ENCODE peak calls at places on chromosomes 7 and 10, in eight cellular contexts. S, F, P, G, U, Y, R and T are unnamed samples.

GRCh38 chr10:78909268-78909667 is 159.5 kb upstream of the ZMIZ1 start:
- DNase-seq in Y (no peak), P (no peak), S (no peak), R (no peak), U (no peak), F (peak), G (no peak), T (no peak)

GRCh38 chr10:64363687-64364086 is 842.5 kb downstream of the REEP3 start:
- DNase-seq in R (no peak), U (no peak), P (no peak), G (no peak), Y (no peak), F (no peak), S (no peak), T (no peak)

GRCh38 chr7:142796501-142797341 is 26.0 kb downstream of the PRSS2 start:
- DNase-seq in G (no peak), F (no peak), R (no peak), U (no peak), P (peak), Y (no peak), S (no peak), T (no peak)

GRCh38 chr10:70494966-70495365 is 16.4 kb downstream of the PALD1 start:
- DNase-seq in G (no peak), F (peak), U (no peak), Y (no peak), S (no peak), P (peak), R (no peak), T (peak)

GRCh38 chr10:132886211-132887099 is 55.9 kb downstream of the CFAP46 start:
- DNase-seq in S (no peak), P (no peak), F (peak), R (no peak), Y (no peak), G (peak), U (peak), T (peak)

GRCh38 chr10:22761569-22762220 is 47.3 kb upstream of the PIP4K2A start:
- DNase-seq in F (no peak), G (no peak), Y (no peak), U (no peak), P (no peak), R (no peak), S (peak), T (no peak)

GRCh38 chr7:18521945-18522566 is 26.5 kb downstream of the HDAC9 start:
- DNase-seq in U (no peak), P (no peak), G (no peak), Y (no peak), S (peak), R (no peak), F (no peak), T (no peak)

GRCh38 chr10:58746470-58747185 is 234.0 kb downstream of the BICC1 start:
- DNase-seq in S (no peak), U (no peak), F (no peak), R (no peak), Y (no peak), P (no peak), G (no peak), T (no peak)

GRCh38 chr10:60343254-60343653 is 46.4 kb downstream of the ANK3 start:
- DNase-seq in S (peak), F (no peak), R (no peak), U (no peak), Y (no peak), P (no peak), G (no peak), T (no peak)

GRCh38 chr10:102066421-102067068 is 1.4 kb downstream of the HPS6 start:
- DNase-seq in Y (no peak), S (no peak), F (no peak), R (no peak), G (no peak), U (no peak), P (no peak), T (peak)

GRCh38 chr7:158473238-158473637 is 114.4 kb downstream of the PTPRN2 start:
- DNase-seq in S (no peak), F (no peak), Y (no peak), G (no peak), R (no peak), U (no peak), P (no peak), T (no peak)

GRCh38 chr7:115635367-115635766 is 395.2 kb downstream of the TFEC start:
- DNase-seq in Y (no peak), F (no peak), S (peak), R (no peak), U (no peak), P (no peak), G (no peak), T (no peak)

GRCh38 chr7:98284335-98285036 is 3.0 kb downstream of the BRI3 start:
- DNase-seq in S (peak), R (no peak), G (peak), P (peak), Y (peak), U (no peak), F (peak), T (peak)

GRCh38 chr7:144102041-144102440 is 7.3 kb upstream of the OR2A2 start:
- DNase-seq in S (no peak), Y (no peak), F (no peak), U (no peak), P (no peak), G (no peak), R (no peak), T (no peak)

GRCh38 chr10:71865561-71866041 is 14.6 kb upstream of the PSAP start:
- DNase-seq in U (no peak), F (no peak), P (no peak), Y (no peak), R (no peak), S (no peak), G (no peak), T (no peak)

GRCh38 chr10:33240931-33241330 is 93.5 kb downstream of the NRP1 start:
- DNase-seq in F (no peak), P (no peak), G (no peak), S (peak), Y (no peak), R (no peak), U (no peak), T (no peak)

GRCh38 chr10:119616879-119617580 is 20.3 kb upstream of the TIAL1 start:
- DNase-seq in R (no peak), G (no peak), F (no peak), U (no peak), Y (no peak), P (no peak), S (no peak), T (no peak)

GRCh38 chr7:114085313-114085591 is 166.4 kb upstream of the PPP1R3A start:
- DNase-seq in P (no peak), Y (no peak), G (no peak), R (no peak), S (no peak), F (no peak), U (no peak), T (no peak)

GRCh38 chr7:20474244-20474643 is 141.2 kb upstream of the ABCB5 start:
- DNase-seq in G (no peak), P (no peak), U (no peak), F (no peak), S (no peak), R (no peak), Y (no peak), T (no peak)

GRCh38 chr7:140003913-140004382 is 58.8 kb downstream of the PARP12 start:
- DNase-seq in G (no peak), S (peak), F (peak), U (peak), R (peak), Y (no peak), P (no peak), T (peak)

GRCh38 chr10:123398180-123398591 is 244.0 kb downstream of the BUB3 start:
- DNase-seq in U (no peak), S (no peak), G (no peak), R (no peak), P (no peak), Y (no peak), F (no peak), T (no peak)

GRCh38 chr10:65294329-65294728 is 1631.5 kb upstream of the LRRTM3 start:
- DNase-seq in G (no peak), Y (no peak), S (no peak), P (no peak), U (no peak), F (no peak), R (no peak), T (no peak)

GRCh38 chr10:72738476-72738875 is 46.5 kb downstream of the MCU start:
- DNase-seq in G (no peak), S (no peak), R (no peak), Y (no peak), F (no peak), U (no peak), P (no peak), T (no peak)

GRCh38 chr10:97333601-97334369 is 744 bp downstream of the FRAT2 start:
- DNase-seq in F (peak), G (no peak), Y (peak), S (peak), P (peak), R (no peak), U (no peak), T (peak)

GRCh38 chr10:129744134-129744895 is 219.8 kb downstream of the EBF3 start:
- DNase-seq in F (peak), S (no peak), G (peak), R (no peak), U (no peak), Y (peak), P (peak), T (peak)

GRCh38 chr10:23917251-23917908 is 291.6 kb upstream of the KIAA1217 start:
- DNase-seq in R (no peak), S (no peak), Y (no peak), F (no peak), P (no peak), G (no peak), U (no peak), T (no peak)

GRCh38 chr7:151552352-151553028 is 32.8 kb upstream of the RHEB start:
- DNase-seq in G (no peak), F (no peak), P (peak), U (no peak), R (no peak), Y (peak), S (no peak), T (peak)

GRCh38 chr10:76382381-76382851 is 951.0 kb downstream of the LRMDA start:
- DNase-seq in Y (no peak), U (no peak), R (no peak), F (no peak), P (no peak), G (no peak), S (peak), T (no peak)

GRCh38 chr10:74771054-74771453 is 55.3 kb upstream of the KAT6B start:
- DNase-seq in S (no peak), Y (no peak), F (no peak), R (no peak), P (no peak), U (no peak), G (no peak), T (no peak)

GRCh38 chr7:44286618-44287487 is 38.5 kb downstream of the CAMK2B start:
- DNase-seq in F (peak), S (no peak), U (no peak), G (peak), R (no peak), Y (no peak), P (peak), T (peak)

GRCh38 chr10:122087436-122087835 is 98.5 kb downstream of the TACC2 start:
- DNase-seq in Y (no peak), G (no peak), F (peak), S (no peak), P (no peak), R (no peak), U (no peak), T (no peak)

GRCh38 chr7:416761-417624 is 102.7 kb downstream of the PDGFA start:
- DNase-seq in Y (no peak), U (no peak), F (no peak), G (no peak), R (no peak), S (no peak), P (no peak), T (no peak)

DNA sequence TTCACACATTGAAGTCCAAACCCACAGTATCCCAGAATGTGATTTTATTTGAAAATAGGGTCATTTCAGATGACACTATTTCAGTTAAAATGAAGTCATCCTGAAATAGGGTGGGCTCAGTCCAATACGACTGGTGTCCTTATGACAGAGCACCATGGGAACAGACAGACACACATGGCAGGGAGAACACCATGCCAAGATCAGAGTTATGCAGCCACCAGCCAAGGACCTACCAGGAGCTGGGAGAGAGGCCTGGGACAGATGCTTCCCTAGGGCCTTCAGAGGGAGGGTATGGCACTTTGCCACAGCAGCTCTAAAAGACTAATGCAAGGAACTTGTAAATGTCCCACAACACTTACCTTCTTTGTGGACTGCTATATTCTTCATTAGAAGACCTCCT is 226.5 kb downstream of the NEBL start:
- DNase-seq in Y (no peak), F (no peak), G (no peak), U (no peak), R (no peak), S (no peak), P (no peak), T (no peak)
- H3K4me3 ChIP-seq in Y (no peak), F (no peak), G (no peak), U (no peak), R (no peak), S (no peak), P (no peak), T (no peak)

GRCh38 chr10:86668297-86669165 is at the start of gene LDB3:
- DNase-seq in R (no peak), U (no peak), F (no peak), S (peak), Y (no peak), P (no peak), G (peak), T (peak)
- TF ChIP-seq POLR2A in R (no peak), U (no peak), F (no peak), S (peak), Y (no peak), P (no peak), G (peak), T (no peak)

GRCh38 chr7:135978624-135979023 is 1.5 kb upstream of the MTPN start:
- DNase-seq in G (peak), F (no peak), R (no peak), U (no peak), Y (no peak), P (no peak), S (no peak), T (no peak)

GRCh38 chr7:135977742-135978066 is 545 bp upstream of the MTPN start:
- DNase-seq in G (no peak), R (no peak), Y (no peak), P (no peak), U (no peak), F (no peak), S (no peak), T (no peak)

GRCh38 chr7:135980665-135981180 is 3.6 kb upstream of the MTPN start:
- DNase-seq in R (no peak), U (no peak), S (peak), F (peak), Y (peak), P (peak), G (no peak), T (peak)

GRCh38 chr7:135981958-135982646 is 4.9 kb upstream of the MTPN start:
- DNase-seq in U (no peak), F (peak), Y (no peak), R (no peak), S (no peak), P (no peak), G (no peak), T (no peak)

GRCh38 chr7:135979674-135980660 is 2.8 kb upstream of the MTPN start:
- DNase-seq in G (no peak), Y (no peak), U (no peak), S (peak), P (no peak), F (no peak), R (no peak), T (no peak)
- H3K4me3 ChIP-seq in G (no peak), Y (no peak), U (no peak), S (no peak), P (no peak), F (no peak), R (no peak), T (no peak)

GRCh38 chr7:41110186-41110585 is 592.7 kb downstream of the INHBA start:
- DNase-seq in R (no peak), P (no peak), S (peak), G (no peak), F (no peak), U (no peak), Y (no peak), T (no peak)
- TF ChIP-seq POLR2A in R (no peak), P (no peak), S (no peak), G (no peak), F (no peak), U (no peak), Y (no peak), T (no peak)

GRCh38 chr7:121279060-121279620 is 49.7 kb upstream of the WNT16 start:
- DNase-seq in P (no peak), Y (no peak), U (no peak), S (no peak), G (no peak), R (no peak), F (no peak), T (no peak)
- H3K4me3 ChIP-seq in P (no peak), Y (no peak), U (no peak), S (no peak), G (no peak), R (peak), F (no peak), T (no peak)

DNA sequence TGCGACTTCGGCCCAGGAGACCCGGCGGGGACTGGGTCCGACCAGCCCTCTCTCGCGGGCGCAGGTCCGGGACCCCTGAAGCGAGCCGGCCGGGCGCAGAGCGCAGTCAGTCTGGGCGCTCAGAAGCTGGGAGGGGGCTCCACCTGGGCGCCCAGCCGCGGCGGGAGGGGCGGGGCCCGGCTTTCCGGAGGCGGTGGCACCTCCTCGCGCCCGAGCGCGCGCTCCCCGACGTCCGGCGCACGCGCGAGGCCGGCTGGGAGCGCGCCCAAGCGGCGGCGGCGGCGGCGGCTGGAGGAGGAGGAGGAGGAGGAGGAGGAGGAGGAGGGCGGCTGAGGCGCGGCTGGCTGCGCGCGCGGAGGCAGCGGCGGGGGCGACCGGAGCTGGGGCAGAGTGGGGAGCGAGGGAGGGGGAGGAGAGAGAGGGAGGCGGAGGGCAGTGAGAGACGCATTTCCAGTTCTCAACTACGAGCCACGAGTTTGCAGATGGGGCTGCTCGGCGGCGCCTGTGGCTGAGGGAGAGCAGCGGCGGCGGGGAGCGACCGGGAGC is at the start of gene PALS2:
- DNase-seq in U (peak), S (peak), G (peak), P (peak), R (peak), F (peak), Y (peak), T (peak)
- TF ChIP-seq POLR2A in U (peak), S (no peak), G (peak), P (no peak), R (peak), F (peak), Y (no peak), T (no peak)

GRCh38 chr10:24950439-24950838 is 2.0 kb downstream of the PRTFDC1 start:
- DNase-seq in R (no peak), S (no peak), G (no peak), F (no peak), Y (no peak), P (no peak), U (no peak), T (no peak)
- H3K4me3 ChIP-seq in R (no peak), S (no peak), G (no peak), F (no peak), Y (no peak), P (no peak), U (no peak), T (no peak)

DNA sequence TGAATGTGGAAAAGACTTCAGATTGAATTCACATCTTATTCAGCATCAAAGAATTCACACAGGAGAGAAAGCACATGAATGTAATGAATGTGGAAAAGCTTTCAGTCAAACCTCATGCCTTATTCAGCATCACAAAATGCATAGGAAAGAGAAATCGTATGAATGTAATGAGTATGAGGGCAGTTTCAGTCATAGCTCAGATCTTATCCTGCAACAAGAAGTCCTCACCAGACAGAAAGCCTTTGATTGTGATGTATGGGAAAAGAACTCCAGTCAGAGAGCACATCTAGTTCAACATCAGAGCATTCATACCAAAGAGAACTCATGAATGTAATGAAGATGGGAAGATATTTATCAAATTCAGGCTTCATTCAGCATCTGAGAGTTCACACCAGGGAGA is 14.8 kb downstream of the ZNF655 start:
- DNase-seq in U (no peak), Y (no peak), R (no peak), P (no peak), S (no peak), F (no peak), G (no peak), T (no peak)
- TF ChIP-seq POLR2A in U (no peak), Y (no peak), R (no peak), P (no peak), S (no peak), F (no peak), G (no peak), T (no peak)

GRCh38 chr10:6272126-6272525 is 69.4 kb downstream of the PFKFB3 start:
- DNase-seq in P (no peak), U (no peak), Y (no peak), R (no peak), F (no peak), S (no peak), G (no peak), T (no peak)

GRCh38 chr10:6274504-6274903 is 71.8 kb downstream of the PFKFB3 start:
- DNase-seq in S (no peak), R (no peak), P (no peak), Y (no peak), G (no peak), F (no peak), U (no peak), T (no peak)

GRCh38 chr10:6273351-6273750 is 70.6 kb downstream of the PFKFB3 start:
- DNase-seq in P (no peak), G (no peak), R (no peak), U (no peak), F (no peak), S (no peak), Y (no peak), T (no peak)

GRCh38 chr10:6274040-6274439 is 71.3 kb downstream of the PFKFB3 start:
- DNase-seq in P (no peak), F (no peak), U (no peak), S (peak), G (no peak), R (no peak), Y (no peak), T (no peak)

DNA sequence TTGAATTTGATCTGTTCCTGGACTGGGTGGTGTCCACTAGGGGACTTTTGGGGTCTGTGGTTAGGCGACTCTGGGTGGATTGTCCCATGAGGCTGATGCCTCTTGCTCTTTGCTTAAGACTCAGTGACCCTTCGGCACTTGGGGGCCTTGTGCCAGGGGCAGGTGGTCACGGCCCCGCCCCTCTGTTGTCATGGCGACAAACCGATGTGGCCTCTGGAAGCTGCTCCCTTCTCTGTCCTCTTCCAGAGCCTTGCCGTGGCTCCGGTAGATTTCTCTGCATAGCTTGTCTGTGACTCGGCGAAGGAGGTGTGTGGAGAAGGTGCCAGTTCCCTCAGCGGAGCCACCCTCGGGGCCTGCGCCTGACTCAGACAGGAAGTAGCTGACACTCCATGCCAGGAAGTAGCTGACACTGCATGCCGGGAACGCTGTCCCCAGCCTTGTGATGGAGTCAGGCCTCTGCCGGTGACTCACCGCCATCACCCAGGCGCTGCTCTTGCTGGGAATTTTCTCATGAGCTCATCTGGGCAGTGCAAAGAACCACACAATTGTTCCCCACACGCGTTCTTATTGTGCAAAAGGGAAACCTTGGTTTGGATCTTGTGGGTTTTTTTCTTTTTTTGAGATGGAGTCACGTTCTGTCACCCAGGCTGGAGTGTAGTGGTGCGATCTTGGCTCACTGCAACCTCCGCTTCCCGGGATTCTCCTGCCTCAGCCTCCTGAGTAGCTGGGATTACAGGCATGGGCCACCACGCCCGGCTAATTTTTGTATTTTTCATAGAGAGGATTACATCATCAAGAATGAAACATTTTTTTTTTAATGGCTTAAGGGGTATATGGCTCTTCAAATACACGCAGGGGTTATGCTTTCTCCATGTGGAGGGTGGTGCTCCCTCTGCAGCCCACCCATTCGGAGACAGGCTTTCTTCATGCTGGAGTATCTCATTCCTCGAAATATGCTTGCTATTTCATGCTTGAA is 72.6 kb downstream of the PFKFB3 start:
- DNase-seq in S (peak), U (peak), R (peak), F (peak), P (peak), G (peak), Y (peak), T (peak)
- H3K4me3 ChIP-seq in S (peak), U (peak), R (peak), F (no peak), P (no peak), G (no peak), Y (no peak), T (no peak)